ENCODE peak calls at places on chromosomes 3 and 15, in ten cellular contexts. V, R, W, C, A, E, Y, X, Q and I are unnamed samples.

GRCh38 chr3:170999737-171000242 is 26.7 kb downstream of the SLC2A2 start:
- DNase-seq in V (peak), R (peak), Y (no peak), E (no peak), C (no peak), Q (peak), W (peak), A (no peak), X (no peak), I (no peak)

GRCh38 chr15:61169904-61170695 is 59.0 kb downstream of the RORA start:
- DNase-seq in X (peak), Q (no peak), Y (no peak), A (no peak), E (no peak), W (peak), C (no peak), R (no peak), V (no peak), I (no peak)

GRCh38 chr3:171115667-171116066 is 89.1 kb upstream of the SLC2A2 start:
- DNase-seq in V (no peak), A (no peak), R (no peak), Q (no peak), Y (no peak), E (no peak), X (no peak), W (no peak), C (no peak), I (no peak)

GRCh38 chr3:39804951-39805350 is 4.5 kb upstream of the MYRIP start:
- DNase-seq in R (no peak), V (no peak), Q (peak), C (no peak), E (no peak), A (no peak), Y (no peak), X (no peak), W (peak), I (no peak)

GRCh38 chr3:50450135-50450911 is 53.1 kb downstream of the CACNA2D2 start:
- DNase-seq in C (peak), V (no peak), X (no peak), W (peak), R (no peak), Y (no peak), A (no peak), Q (no peak), E (no peak), I (no peak)

GRCh38 chr15:39919740-39920509 is at the start of gene GPR176:
- DNase-seq in W (peak), C (peak), X (no peak), E (peak), Q (peak), A (peak), Y (no peak), V (peak), R (no peak), I (no peak)

GRCh38 chr3:10375296-10376053 is 54.6 kb upstream of the SEC13 start:
- DNase-seq in Q (no peak), A (no peak), W (no peak), Y (no peak), C (no peak), V (no peak), E (no peak), R (no peak), X (no peak), I (no peak)

GRCh38 chr3:73868688-73869315 is 244.1 kb upstream of the PDZRN3 start:
- DNase-seq in E (peak), C (peak), Q (no peak), V (peak), W (peak), R (peak), X (no peak), A (peak), Y (no peak), I (peak)

GRCh38 chr3:87987952-87988351 is 70.9 kb downstream of the CGGBP1 start:
- DNase-seq in C (no peak), A (no peak), Y (no peak), W (no peak), E (no peak), V (no peak), X (no peak), R (no peak), Q (peak), I (no peak)

GRCh38 chr3:169871129-169871886 is 1.6 kb upstream of the LRRC31 start:
- DNase-seq in R (no peak), X (peak), W (no peak), Y (no peak), A (no peak), E (no peak), Q (no peak), V (no peak), C (no peak), I (no peak)

GRCh38 chr15:72758195-72758594 is 25.4 kb downstream of the ADPGK start:
- DNase-seq in C (no peak), Q (peak), R (peak), E (no peak), Y (no peak), A (peak), W (peak), V (peak), X (no peak), I (peak)

GRCh38 chr3:119318871-119319270 is 24.7 kb downstream of the ARHGAP31 start:
- DNase-seq in A (no peak), W (no peak), R (peak), Y (no peak), C (no peak), X (no peak), E (no peak), Q (no peak), V (no peak), I (peak)

GRCh38 chr3:73490453-73491311 is 134.1 kb downstream of the PDZRN3 start:
- DNase-seq in W (no peak), Y (no peak), V (no peak), C (no peak), E (no peak), X (no peak), A (no peak), Q (peak), R (no peak), I (no peak)

GRCh38 chr3:178705925-178706324 is 169.7 kb downstream of the KCNMB2 start:
- DNase-seq in C (no peak), Q (peak), X (peak), V (no peak), W (no peak), Y (no peak), E (no peak), R (peak), A (peak), I (no peak)

GRCh38 chr15:34248190-34248589 is 23.4 kb downstream of the EMC4 start:
- DNase-seq in Q (no peak), E (no peak), X (no peak), A (no peak), C (no peak), R (no peak), Y (no peak), W (no peak), V (no peak), I (no peak)

GRCh38 chr15:86089422-86089821 is 9.8 kb downstream of the AGBL1 start:
- DNase-seq in W (no peak), Y (no peak), E (no peak), R (no peak), A (no peak), X (no peak), V (no peak), C (no peak), Q (no peak), I (no peak)

GRCh38 chr15:89673162-89673506 is 6.0 kb downstream of the PLIN1 start:
- DNase-seq in E (peak), A (no peak), R (no peak), X (peak), C (no peak), Y (no peak), V (no peak), Q (no peak), W (peak), I (no peak)

GRCh38 chr3:88412346-88412745 is 262.6 kb downstream of the C3orf38 start:
- DNase-seq in E (no peak), Q (no peak), Y (no peak), W (no peak), R (no peak), X (no peak), A (no peak), C (no peak), V (no peak), I (no peak)

GRCh38 chr3:69095636-69096035 is 10.9 kb downstream of the ARL6IP5 start:
- DNase-seq in E (no peak), Q (no peak), Y (no peak), W (no peak), R (no peak), C (no peak), X (peak), V (no peak), A (no peak), I (no peak)

GRCh38 chr3:30933478-30934207 is 39.2 kb upstream of the GADL1 start:
- DNase-seq in E (no peak), R (no peak), V (no peak), Q (no peak), X (no peak), C (no peak), W (no peak), A (no peak), Y (no peak), I (no peak)

GRCh38 chr3:8655387-8655835 is 10.8 kb upstream of the SSUH2 start:
- DNase-seq in Y (no peak), A (no peak), V (no peak), Q (no peak), E (peak), R (no peak), X (no peak), W (no peak), C (no peak), I (no peak)

GRCh38 chr3:52769786-52770445 is 824 bp downstream of the NEK4 start:
- DNase-seq in W (no peak), Q (no peak), V (no peak), R (no peak), A (no peak), X (no peak), E (no peak), C (no peak), Y (no peak), I (no peak)

GRCh38 chr3:127682576-127682975 is 9.8 kb downstream of the ABTB1 start:
- DNase-seq in A (no peak), V (no peak), R (no peak), X (no peak), Y (no peak), C (no peak), Q (no peak), W (no peak), E (no peak), I (no peak)

GRCh38 chr15:82958638-82959037 is 6.1 kb upstream of the HOMER2 start:
- DNase-seq in R (no peak), A (no peak), X (no peak), W (no peak), Y (no peak), E (no peak), Q (no peak), C (no peak), V (no peak), I (no peak)

GRCh38 chr3:141360888-141361598 is 7.3 kb upstream of the ZBTB38 start:
- DNase-seq in X (peak), E (peak), Y (no peak), A (peak), Q (no peak), C (peak), V (peak), W (peak), R (no peak), I (peak)

GRCh38 chr3:194431553-194431952 is 32.5 kb upstream of the GP5 start:
- DNase-seq in E (no peak), X (no peak), V (no peak), W (no peak), Y (no peak), R (no peak), A (no peak), C (no peak), Q (no peak), I (no peak)

GRCh38 chr15:70505411-70505919 is 257.9 kb downstream of the UACA start:
- DNase-seq in W (peak), E (no peak), Q (no peak), X (peak), R (peak), Y (no peak), A (no peak), V (peak), C (no peak), I (no peak)

GRCh38 chr3:74642876-74643275 is 28.4 kb upstream of the CNTN3 start:
- DNase-seq in Q (no peak), E (no peak), W (no peak), Y (no peak), A (no peak), R (no peak), X (no peak), V (no peak), C (no peak), I (no peak)